ENCODE peak calls at places on chromosomes 12 and 14, in four cellular contexts. R is HEK293T, Q is HL-60, F is NCI-H1092 treated with DMSO at 0.1 percent for 48 hours. X is an unnamed sample.

GRCh38 chr12:23659151-23659550 is 290.3 kb downstream of the SOX5 start:
- DNase-seq in F (no peak), Q (no peak), R (no peak), X (no peak)

GRCh38 chr14:65282909-65283253 is 129.6 kb upstream of the FUT8 start:
- DNase-seq in Q (no peak), F (no peak), R (no peak), X (no peak)

GRCh38 chr14:75522224-75522764 is at the start of gene BATF:
- DNase-seq in Q (peak), R (no peak), F (no peak), X (peak)

GRCh38 chr12:120944645-120945217 is 33.6 kb upstream of the HNF1A start:
- DNase-seq in F (peak), Q (peak), R (peak), X (peak)

GRCh38 chr14:48536318-48536717 is 860.9 kb upstream of the MDGA2 start:
- DNase-seq in R (peak), Q (no peak), F (no peak), X (no peak)

GRCh38 chr14:51219473-51220448 is 20.3 kb upstream of the TMX1 start:
- DNase-seq in R (no peak), F (peak), Q (no peak), X (no peak)

GRCh38 chr12:11798856-11799530 is 149.5 kb downstream of the ETV6 start:
- DNase-seq in Q (peak), F (no peak), R (no peak), X (no peak)

GRCh38 chr14:68509188-68509953 is 283.5 kb downstream of the ZFP36L1 start:
- DNase-seq in F (no peak), R (no peak), Q (no peak), X (no peak)

GRCh38 chr14:50045039-50045711 is 71.2 kb downstream of the VCPKMT start:
- DNase-seq in R (no peak), F (no peak), Q (no peak), X (peak)